ENCODE peak calls at places on chromosomes 4 and X, in ten cellular contexts. W is activated CD8-positive, alpha-beta T cell treated with anti-CD3 and anti-CD28 coated beads, Interleukin-2, amount 10 ng/mL, durations not matched to agents 7 days and 5 days; N is dermis blood vessel endothelial cell; B is A673; O is A549; F is psoas muscle; S is activated T-helper 9 cell treated with anti-CD3 and anti-CD28 coated beads, Interleukin-2, amount 50 U/mL, for 16 hours; E is stimulated activated naive CD4-positive, alpha-beta T cell; J is transverse colon; A is stimulated activated CD8-positive, alpha-beta memory T cell treated with anti-CD3 and anti-CD28 coated beads, Interleukin-4, amount 100 ng/mL, for 4 hours. Z is an unnamed sample.

GRCh38 chr4:188439641-188440311 is 300.5 kb downstream of the TRIML1 start:
- DNase-seq in B (peak; percentile 57), N (peak; percentile 6), J (no peak), S (no peak), E (no peak), O (peak; percentile 52), W (no peak), A (no peak), F (no peak), Z (no peak)

GRCh38 chr4:137997496-137997895 is 244.7 kb downstream of the SLC7A11 start:
- DNase-seq in O (no peak), N (no peak), E (no peak), J (no peak), W (no peak), F (no peak), B (no peak), S (no peak), A (no peak), Z (no peak)

GRCh38 chrX:22730542-22730941 is 269.2 kb upstream of the DDX53 start:
- DNase-seq in F (no peak), J (no peak), E (no peak), W (no peak), A (no peak), O (peak; percentile 0), N (no peak), S (no peak), B (no peak), Z (no peak)

GRCh38 chr4:76659103-76659490 is 224.1 kb downstream of the SHROOM3 start:
- DNase-seq in E (no peak), W (no peak), S (no peak), J (no peak), F (no peak), A (no peak), N (no peak), B (no peak), O (no peak), Z (no peak)

GRCh38 chr4:141246243-141246642 is 25.5 kb downstream of the ZNF330 start:
- DNase-seq in E (no peak), N (no peak), S (no peak), F (no peak), J (no peak), B (no peak), A (no peak), O (no peak), W (no peak), Z (no peak)

GRCh38 chrX:155065035-155065734 is 5.8 kb downstream of the CMC4 start:
- DNase-seq in N (no peak), F (no peak), W (no peak), E (no peak), O (no peak), A (no peak), J (no peak), S (no peak), B (no peak), Z (no peak)

GRCh38 chr4:106803107-106803506 is 233.0 kb downstream of the DKK2 start:
- DNase-seq in J (no peak), A (no peak), S (no peak), N (peak; percentile 14), B (no peak), E (no peak), W (no peak), O (no peak), F (no peak), Z (no peak)

GRCh38 chr4:40737882-40738281 is 11.9 kb upstream of the NSUN7 start:
- DNase-seq in W (no peak), E (no peak), S (no peak), J (no peak), F (no peak), A (no peak), O (no peak), N (no peak), B (no peak), Z (no peak)

GRCh38 chrX:72382199-72382590 is 76.5 kb upstream of the CITED1 start:
- DNase-seq in B (no peak), J (no peak), O (no peak), E (no peak), A (no peak), W (no peak), N (no peak), F (no peak), S (no peak), Z (no peak)

GRCh38 chr4:71860643-71861042 is 76.8 kb upstream of the GC start:
- DNase-seq in E (no peak), S (no peak), B (no peak), W (no peak), J (no peak), N (no peak), F (no peak), O (peak; percentile 12), A (no peak), Z (no peak)

GRCh38 chr4:183940807-183941310 is 35.8 kb downstream of the STOX2 start:
- DNase-seq in B (no peak), J (no peak), E (no peak), O (no peak), W (no peak), N (no peak), F (no peak), S (no peak), A (no peak), Z (no peak)

GRCh38 chr4:136865591-136865990 is 666.7 kb downstream of the PCDH18 start:
- DNase-seq in F (no peak), E (no peak), O (no peak), S (no peak), W (no peak), B (no peak), A (no peak), N (no peak), J (no peak), Z (no peak)

GRCh38 chr4:55545133-55545532 is 1.6 kb downstream of the CLOCK start:
- DNase-seq in A (no peak), O (no peak), S (no peak), N (peak; percentile 16), E (no peak), F (no peak), B (no peak), J (no peak), W (no peak), Z (no peak)

GRCh38 chr4:41009411-41009810 is 204.9 kb downstream of the APBB2 start:
- DNase-seq in F (no peak), A (no peak), E (no peak), N (peak; percentile 26), B (no peak), O (peak; percentile 37), J (no peak), S (no peak), W (no peak), Z (no peak)

GRCh38 chrX:147890766-147891165 is 21.0 kb upstream of the FMR1 start:
- DNase-seq in S (no peak), F (no peak), N (no peak), O (no peak), B (no peak), W (no peak), E (no peak), A (no peak), J (no peak), Z (no peak)

GRCh38 chrX:47091149-47091775 is 13.0 kb downstream of the RGN start:
- DNase-seq in F (no peak), S (no peak), A (no peak), B (no peak), J (no peak), W (no peak), N (no peak), O (no peak), E (no peak), Z (no peak)

GRCh38 chr4:13881880-13882279 is 254.4 kb upstream of the BOD1L1 start:
- DNase-seq in J (no peak), W (no peak), N (peak; percentile 5), E (no peak), O (no peak), B (peak; percentile 52), A (no peak), S (no peak), F (no peak), Z (no peak)

GRCh38 chr4:23382880-23383279 is 507.0 kb downstream of the PPARGC1A start:
- DNase-seq in O (peak; percentile 21), B (no peak), N (no peak), F (no peak), J (no peak), S (no peak), A (no peak), W (no peak), E (no peak), Z (no peak)

GRCh38 chr4:36944227-36944626 is 300.3 kb upstream of the NWD2 start:
- DNase-seq in E (no peak), O (no peak), N (no peak), J (no peak), A (no peak), W (no peak), S (no peak), F (no peak), B (no peak), Z (no peak)

GRCh38 chr4:44740201-44740600 is 13.8 kb upstream of the GNPDA2 start:
- DNase-seq in F (no peak), A (no peak), E (no peak), O (no peak), B (no peak), S (no peak), W (no peak), N (no peak), J (no peak), Z (no peak)